ENCODE peak calls at places on chromosomes 16 and 17, in six cellular contexts. C, D, J, U, X and M are unnamed samples.

GRCh38 chr17:78365561-78366108 is 5.8 kb upstream of the SOCS3 start:
- DNase-seq in J (no peak), C (no peak), X (no peak), D (no peak), U (no peak), M (peak; percentile 18)

GRCh38 chr17:73772107-73772705 is 128.0 kb upstream of the SDK2 start:
- DNase-seq in J (no peak), X (no peak), D (no peak), C (no peak), U (no peak), M (no peak)

GRCh38 chr16:14202697-14203096 is 131.6 kb downstream of the MRTFB start:
- DNase-seq in C (no peak), U (peak; percentile 16), J (no peak), D (peak; percentile 12), X (no peak), M (no peak)

GRCh38 chr16:53999123-53999522 is 287.5 kb downstream of the IRX3 start:
- DNase-seq in C (no peak), X (no peak), U (no peak), D (no peak), J (no peak), M (no peak)

GRCh38 chr17:7712111-7712771 is 5.3 kb upstream of the DNAH2 start:
- DNase-seq in D (no peak), X (no peak), U (no peak), J (no peak), C (no peak), M (no peak)

GRCh38 chr17:2708585-2709172 is 2.9 kb downstream of the CLUH start:
- DNase-seq in U (no peak), J (no peak), C (no peak), X (no peak), D (no peak), M (no peak)

GRCh38 chr16:30896203-30896889 is at the start of gene CTF1:
- DNase-seq in C (no peak), X (peak; percentile 52), U (peak; percentile 86), D (no peak), J (peak; percentile 37), M (peak; percentile 61)

GRCh38 chr16:81567987-81568748 is 123.6 kb downstream of the CMIP start:
- DNase-seq in J (peak; percentile 56), X (peak; percentile 81), U (peak; percentile 11), C (no peak), D (no peak), M (no peak)

GRCh38 chr17:5591966-5592365 is 7.7 kb upstream of the NLRP1 start:
- DNase-seq in D (no peak), C (no peak), J (no peak), U (no peak), X (no peak), M (no peak)

GRCh38 chr16:57091200-57091989 is 988 bp upstream of the CPNE2 start:
- DNase-seq in U (peak; percentile 28), J (no peak), C (no peak), D (no peak), X (peak; percentile 18), M (peak; percentile 66)

GRCh38 chr16:57395026-57395425 is 9.5 kb upstream of the CCL17 start:
- DNase-seq in D (no peak), X (no peak), J (no peak), C (no peak), U (no peak), M (no peak)

GRCh38 chr16:17468611-17469010 is 2.1 kb downstream of the XYLT1 start:
- DNase-seq in C (no peak), U (no peak), D (no peak), J (no peak), X (no peak), M (no peak)

GRCh38 chr17:34764716-34765115 is 185.3 kb downstream of the TMEM132E start:
- DNase-seq in D (no peak), C (no peak), J (no peak), X (no peak), U (no peak), M (no peak)

GRCh38 chr17:51435641-51436091 is 175.3 kb downstream of the UTP18 start:
- DNase-seq in C (no peak), D (peak; percentile 23), U (peak; percentile 26), X (peak; percentile 87), J (no peak), M (peak; percentile 42)